ENCODE peak calls at places on chromosomes 4 and X, in seven cellular contexts. One of them, this sample, is unnamed.

GRCh38 chrX:110384490-110384889 is 25.8 kb downstream of the RTL9 start:
- DNase-seq in GM12865: no peak
- DNase-seq in astrocyte of the spinal cord: peak
- DNase-seq in esophagus squamous epithelium: no peak
- DNase-seq in AG09309: no peak
- DNase-seq in ascending aorta: no peak
- DNase-seq in body of pancreas: no peak
- DNase-seq in this sample: peak

GRCh38 chr4:90207887-90208454 is 80.8 kb downstream of the CCSER1 start:
- DNase-seq in astrocyte of the spinal cord: no peak
- DNase-seq in body of pancreas: no peak
- DNase-seq in esophagus squamous epithelium: no peak
- DNase-seq in GM12865: no peak
- DNase-seq in AG09309: no peak
- DNase-seq in ascending aorta: no peak
- DNase-seq in this sample: no peak

GRCh38 chr4:80360900-80361299 is 25.4 kb downstream of the CFAP299 start:
- DNase-seq in body of pancreas: no peak
- DNase-seq in astrocyte of the spinal cord: no peak
- DNase-seq in GM12865: no peak
- DNase-seq in AG09309: no peak
- DNase-seq in esophagus squamous epithelium: no peak
- DNase-seq in ascending aorta: no peak
- DNase-seq in this sample: no peak

GRCh38 chr4:165621983-165622382 is 243.2 kb downstream of the CPE start:
- DNase-seq in AG09309: no peak
- DNase-seq in GM12865: no peak
- DNase-seq in ascending aorta: no peak
- DNase-seq in body of pancreas: no peak
- DNase-seq in esophagus squamous epithelium: no peak
- DNase-seq in astrocyte of the spinal cord: no peak
- DNase-seq in this sample: peak

GRCh38 chrX:48491809-48492208 is 15.8 kb downstream of the FTSJ1 start:
- DNase-seq in astrocyte of the spinal cord: no peak
- DNase-seq in GM12865: no peak
- DNase-seq in esophagus squamous epithelium: no peak
- DNase-seq in ascending aorta: no peak
- DNase-seq in body of pancreas: no peak
- DNase-seq in AG09309: no peak
- DNase-seq in this sample: no peak

GRCh38 chr4:7861440-7861881 is 78.2 kb downstream of the AFAP1 start:
- DNase-seq in ascending aorta: no peak
- DNase-seq in esophagus squamous epithelium: no peak
- DNase-seq in body of pancreas: no peak
- DNase-seq in GM12865: no peak
- DNase-seq in astrocyte of the spinal cord: peak
- DNase-seq in AG09309: peak
- DNase-seq in this sample: peak

GRCh38 chrX:34881671-34882070 is 60.9 kb upstream of the FAM47B start:
- DNase-seq in astrocyte of the spinal cord: no peak
- DNase-seq in body of pancreas: no peak
- DNase-seq in AG09309: no peak
- DNase-seq in GM12865: no peak
- DNase-seq in ascending aorta: no peak
- DNase-seq in esophagus squamous epithelium: no peak
- DNase-seq in this sample: no peak

GRCh38 chr4:21795091-21795490 is 153.5 kb downstream of the KCNIP4 start:
- DNase-seq in body of pancreas: no peak
- DNase-seq in GM12865: no peak
- DNase-seq in AG09309: no peak
- DNase-seq in astrocyte of the spinal cord: peak
- DNase-seq in ascending aorta: no peak
- DNase-seq in esophagus squamous epithelium: no peak
- DNase-seq in this sample: peak

GRCh38 chr4:184103755-184104367 is 113.8 kb downstream of the ENPP6 start:
- DNase-seq in body of pancreas: no peak
- DNase-seq in AG09309: no peak
- DNase-seq in ascending aorta: no peak
- DNase-seq in esophagus squamous epithelium: no peak
- DNase-seq in GM12865: no peak
- DNase-seq in astrocyte of the spinal cord: no peak
- DNase-seq in this sample: no peak

GRCh38 chr4:168247603-168248002 is 70.9 kb downstream of the DDX60 start:
- DNase-seq in astrocyte of the spinal cord: no peak
- DNase-seq in GM12865: no peak
- DNase-seq in esophagus squamous epithelium: no peak
- DNase-seq in AG09309: no peak
- DNase-seq in body of pancreas: no peak
- DNase-seq in ascending aorta: no peak
- DNase-seq in this sample: no peak

GRCh38 chrX:13254076-13254785 is 65.6 kb downstream of the ATXN3L start:
- DNase-seq in body of pancreas: peak
- DNase-seq in esophagus squamous epithelium: no peak
- DNase-seq in astrocyte of the spinal cord: peak
- DNase-seq in AG09309: no peak
- DNase-seq in GM12865: peak
- DNase-seq in ascending aorta: no peak
- DNase-seq in this sample: peak

GRCh38 chr4:69025191-69025998 is 70.9 kb upstream of the UGT2B7 start:
- DNase-seq in esophagus squamous epithelium: no peak
- DNase-seq in AG09309: no peak
- DNase-seq in astrocyte of the spinal cord: no peak
- DNase-seq in GM12865: peak
- DNase-seq in ascending aorta: no peak
- DNase-seq in body of pancreas: peak
- DNase-seq in this sample: no peak

GRCh38 chrX:3631196-3631595 is 82.3 kb downstream of the PRKX start:
- DNase-seq in astrocyte of the spinal cord: no peak
- DNase-seq in AG09309: no peak
- DNase-seq in esophagus squamous epithelium: no peak
- DNase-seq in body of pancreas: no peak
- DNase-seq in GM12865: no peak
- DNase-seq in ascending aorta: no peak
- DNase-seq in this sample: no peak

GRCh38 chr4:73683033-73683432 is 57.3 kb upstream of the CXCL8 start:
- DNase-seq in esophagus squamous epithelium: no peak
- DNase-seq in body of pancreas: no peak
- DNase-seq in GM12865: no peak
- DNase-seq in astrocyte of the spinal cord: no peak
- DNase-seq in AG09309: no peak
- DNase-seq in ascending aorta: no peak
- DNase-seq in this sample: peak

GRCh38 chr4:11623726-11624037 is 195.0 kb upstream of the HS3ST1 start:
- DNase-seq in ascending aorta: no peak
- DNase-seq in GM12865: peak
- DNase-seq in AG09309: no peak
- DNase-seq in esophagus squamous epithelium: no peak
- DNase-seq in astrocyte of the spinal cord: peak
- DNase-seq in body of pancreas: peak
- DNase-seq in this sample: peak

GRCh38 chr4:65918217-65918616 is 247.9 kb upstream of the EPHA5 start:
- DNase-seq in GM12865: no peak
- DNase-seq in body of pancreas: no peak
- DNase-seq in ascending aorta: no peak
- DNase-seq in esophagus squamous epithelium: no peak
- DNase-seq in astrocyte of the spinal cord: no peak
- DNase-seq in AG09309: no peak
- DNase-seq in this sample: no peak

GRCh38 chr4:157996598-157996997 is 176.2 kb downstream of the GASK1B start:
- DNase-seq in ascending aorta: no peak
- DNase-seq in body of pancreas: no peak
- DNase-seq in GM12865: no peak
- DNase-seq in esophagus squamous epithelium: no peak
- DNase-seq in AG09309: no peak
- DNase-seq in astrocyte of the spinal cord: no peak
- DNase-seq in this sample: no peak

GRCh38 chr4:99435154-99435553 is at the start of gene ADH7:
- DNase-seq in AG09309: no peak
- DNase-seq in astrocyte of the spinal cord: no peak
- DNase-seq in GM12865: no peak
- DNase-seq in ascending aorta: no peak
- DNase-seq in body of pancreas: no peak
- DNase-seq in esophagus squamous epithelium: no peak
- DNase-seq in this sample: no peak
- H3K4me3 ChIP-seq in AG09309: no peak
- H3K4me3 ChIP-seq in astrocyte of the spinal cord: no peak
- H3K4me3 ChIP-seq in GM12865: no peak
- H3K4me3 ChIP-seq in ascending aorta: no peak
- H3K4me3 ChIP-seq in body of pancreas: no peak
- H3K4me3 ChIP-seq in esophagus squamous epithelium: peak
- H3K4me3 ChIP-seq in this sample: no peak

GRCh38 chrX:23782455-23782854 is 518 bp upstream of the SAT1 start:
- DNase-seq in esophagus squamous epithelium: no peak
- DNase-seq in ascending aorta: no peak
- DNase-seq in astrocyte of the spinal cord: no peak
- DNase-seq in AG09309: no peak
- DNase-seq in body of pancreas: no peak
- DNase-seq in GM12865: no peak
- DNase-seq in this sample: no peak
- H3K4me3 ChIP-seq in esophagus squamous epithelium: peak
- H3K4me3 ChIP-seq in ascending aorta: peak
- H3K4me3 ChIP-seq in astrocyte of the spinal cord: peak
- H3K4me3 ChIP-seq in AG09309: no peak
- H3K4me3 ChIP-seq in body of pancreas: no peak
- H3K4me3 ChIP-seq in GM12865: peak
- H3K4me3 ChIP-seq in this sample: peak

GRCh38 chr4:70405765-70406164 is 8.0 kb downstream of the OPRPN start:
- DNase-seq in AG09309: no peak
- DNase-seq in body of pancreas: no peak
- DNase-seq in astrocyte of the spinal cord: no peak
- DNase-seq in GM12865: no peak
- DNase-seq in esophagus squamous epithelium: no peak
- DNase-seq in ascending aorta: no peak
- DNase-seq in this sample: no peak
- H3K4me3 ChIP-seq in AG09309: no peak
- H3K4me3 ChIP-seq in body of pancreas: no peak
- H3K4me3 ChIP-seq in astrocyte of the spinal cord: no peak
- H3K4me3 ChIP-seq in GM12865: no peak
- H3K4me3 ChIP-seq in esophagus squamous epithelium: no peak
- H3K4me3 ChIP-seq in ascending aorta: no peak
- H3K4me3 ChIP-seq in this sample: no peak

GRCh38 chr4:173288698-173289350 is 45.3 kb downstream of the HMGB2 start:
- DNase-seq in esophagus squamous epithelium: no peak
- DNase-seq in astrocyte of the spinal cord: no peak
- DNase-seq in GM12865: no peak
- DNase-seq in ascending aorta: no peak
- DNase-seq in body of pancreas: no peak
- DNase-seq in AG09309: no peak
- DNase-seq in this sample: peak

GRCh38 chr4:173287486-173287885 is 46.7 kb downstream of the HMGB2 start:
- DNase-seq in GM12865: no peak
- DNase-seq in ascending aorta: no peak
- DNase-seq in body of pancreas: no peak
- DNase-seq in AG09309: no peak
- DNase-seq in astrocyte of the spinal cord: no peak
- DNase-seq in esophagus squamous epithelium: no peak
- DNase-seq in this sample: no peak

GRCh38 chr4:173288296-173288695 is 45.9 kb downstream of the HMGB2 start:
- DNase-seq in AG09309: no peak
- DNase-seq in astrocyte of the spinal cord: peak
- DNase-seq in body of pancreas: peak
- DNase-seq in GM12865: peak
- DNase-seq in ascending aorta: no peak
- DNase-seq in esophagus squamous epithelium: peak
- DNase-seq in this sample: peak

GRCh38 chr4:173293663-173294062 is 40.5 kb downstream of the HMGB2 start:
- DNase-seq in esophagus squamous epithelium: no peak
- DNase-seq in ascending aorta: no peak
- DNase-seq in GM12865: no peak
- DNase-seq in astrocyte of the spinal cord: no peak
- DNase-seq in body of pancreas: no peak
- DNase-seq in AG09309: no peak
- DNase-seq in this sample: no peak

DNA sequence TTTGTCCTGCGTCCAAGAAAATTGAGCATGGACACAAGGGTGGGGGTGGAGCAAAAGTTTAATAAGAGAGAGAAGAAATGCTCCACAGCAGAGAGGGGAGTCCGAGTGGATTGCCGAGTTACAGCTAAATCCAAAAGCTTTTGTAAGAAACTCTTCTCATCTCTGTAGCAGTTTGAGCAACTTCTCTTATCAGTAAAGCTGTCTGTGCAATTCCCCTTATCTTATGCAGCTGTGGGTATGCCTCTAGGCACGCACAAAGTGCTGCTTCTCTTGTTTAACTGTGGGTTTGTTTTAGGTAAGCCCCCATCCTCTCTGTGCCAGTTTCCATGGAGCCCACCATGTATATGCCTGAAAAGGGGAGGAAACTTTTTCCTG is 44.8 kb downstream of the HMGB2 start:
- DNase-seq in ascending aorta: no peak
- DNase-seq in GM12865: no peak
- DNase-seq in esophagus squamous epithelium: no peak
- DNase-seq in body of pancreas: no peak
- DNase-seq in astrocyte of the spinal cord: no peak
- DNase-seq in AG09309: no peak
- DNase-seq in this sample: no peak
- H3K4me3 ChIP-seq in ascending aorta: no peak
- H3K4me3 ChIP-seq in GM12865: no peak
- H3K4me3 ChIP-seq in esophagus squamous epithelium: peak
- H3K4me3 ChIP-seq in body of pancreas: no peak
- H3K4me3 ChIP-seq in astrocyte of the spinal cord: no peak
- H3K4me3 ChIP-seq in AG09309: no peak
- H3K4me3 ChIP-seq in this sample: peak